ENCODE peak calls at places on chromosomes 11 and 22, in four cellular contexts. Q is upper lobe of left lung, Y is kidney, U is IMR-90. S is an unnamed sample.

GRCh38 chr11:83044958-83045712 is 26.6 kb downstream of the RAB30 start:
- DNase-seq in Q (no peak), Y (no peak), U (peak; percentile 92), S (no peak)

GRCh38 chr22:48751539-48752437 is 1075.9 kb downstream of the BRD1 start:
- DNase-seq in Q (peak; percentile 58), Y (no peak), U (no peak), S (no peak)

GRCh38 chr11:45722144-45722543 is 56.7 kb upstream of the CHST1 start:
- DNase-seq in Q (no peak), Y (no peak), U (no peak), S (no peak)

GRCh38 chr22:19875061-19875530 is 20.4 kb upstream of the GNB1L start:
- DNase-seq in Q (peak; percentile 73), Y (peak; percentile 56), U (no peak), S (peak; percentile 23)

GRCh38 chr22:38601221-38601764 is 31.3 kb upstream of the DMC1 start:
- DNase-seq in Q (no peak), Y (no peak), U (no peak), S (no peak)

GRCh38 chr11:64716471-64717267 is 6.3 kb downstream of the NRXN2 start:
- DNase-seq in Q (no peak), Y (no peak), U (no peak), S (peak; percentile 73)

GRCh38 chr11:29159552-29160465 is 857.0 kb downstream of the KCNA4 start:
- DNase-seq in Q (no peak), Y (no peak), U (peak; percentile 90), S (peak; percentile 53)

GRCh38 chr11:69274531-69275016 is 19.4 kb upstream of the MYEOV start:
- DNase-seq in Q (peak; percentile 87), Y (peak; percentile 94), U (no peak), S (no peak)

GRCh38 chr11:94150704-94151103 is 22.1 kb downstream of the PANX1 start:
- DNase-seq in Q (no peak), Y (no peak), U (no peak), S (no peak)

GRCh38 chr22:22882033-22882717 is 5.4 kb upstream of the IGLL5 start:
- DNase-seq in Q (no peak), Y (peak; percentile 34), U (no peak), S (no peak)

GRCh38 chr22:19238900-19239299 is 52.6 kb downstream of the CLTCL1 start:
- DNase-seq in Q (no peak), Y (no peak), U (no peak), S (no peak)

DNA sequence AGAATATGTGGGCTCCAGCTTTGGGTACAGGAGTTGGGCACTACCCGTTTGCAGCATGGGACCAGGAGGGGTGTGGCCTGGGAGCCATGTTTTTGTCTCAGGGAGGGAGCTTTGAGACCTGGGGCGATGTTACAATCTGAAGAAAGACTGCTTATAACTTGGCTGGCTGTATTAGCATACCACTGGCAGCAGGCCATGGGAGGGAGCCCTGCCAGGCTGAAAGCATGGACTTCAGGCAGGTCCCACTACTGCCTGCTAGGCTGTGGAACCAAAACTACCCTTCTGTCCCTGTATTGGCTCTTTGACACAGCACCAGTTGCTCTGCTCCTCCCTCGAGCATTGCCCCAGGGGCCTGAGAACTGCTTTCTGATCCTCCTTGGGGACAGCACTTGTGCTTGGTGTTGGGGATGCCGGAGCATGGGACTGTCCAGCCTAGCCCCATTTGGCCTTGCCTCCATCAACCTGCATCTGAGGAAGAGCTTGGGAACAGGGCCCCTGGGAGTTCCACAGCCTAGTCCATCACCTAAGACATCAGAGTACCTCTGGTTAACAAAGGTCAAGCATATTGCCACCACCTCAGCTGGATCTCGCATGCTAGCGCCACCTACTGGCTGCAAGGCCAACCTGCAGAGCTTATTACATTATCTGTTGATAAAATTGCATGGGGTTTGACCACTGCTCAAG is 217.4 kb downstream of the SBF2 start:
- DNase-seq in Q (no peak), Y (no peak), U (peak; percentile 63), S (peak; percentile 67)
- TF ChIP-seq CTCF in Q (peak; percentile 48), Y (peak; percentile 33), U (peak; percentile 44), S (peak; percentile 81)

DNA sequence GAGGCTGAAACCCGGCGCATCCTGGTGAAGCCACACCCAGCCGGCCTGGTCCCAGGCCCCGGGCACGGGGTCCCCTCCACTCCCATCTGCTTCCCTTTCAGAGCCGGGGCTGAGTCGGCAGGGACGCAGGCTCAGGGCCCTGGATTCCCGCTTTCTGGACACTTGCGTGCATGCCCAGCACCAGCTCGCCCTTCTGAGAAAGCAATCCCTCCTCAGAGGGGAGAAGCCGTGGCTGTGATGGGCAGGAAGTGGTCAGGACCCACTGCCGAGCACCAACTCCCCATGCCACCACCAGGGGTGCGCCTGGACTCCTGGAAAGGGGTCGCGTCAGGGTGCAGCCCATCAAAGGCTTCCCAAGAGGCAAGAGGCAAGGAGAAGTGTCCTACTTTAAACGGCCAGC is 15.1 kb downstream of the CDKN1C start:
- DNase-seq in Q (peak; percentile 75), Y (no peak), U (no peak), S (peak; percentile 33)
- TF ChIP-seq CTCF in Q (no peak), Y (no peak), U (no peak), S (peak; percentile 34)

GRCh38 chr11:134480129-134480652 is 68.1 kb upstream of the B3GAT1 start:
- DNase-seq in Q (no peak), Y (no peak), U (no peak), S (peak; percentile 83)
- TF ChIP-seq CTCF in Q (no peak), Y (no peak), U (no peak), S (no peak)

GRCh38 chr11:129695543-129696308 is 119.9 kb upstream of the TMEM45B start:
- DNase-seq in Q (peak; percentile 84), Y (peak; percentile 88), U (peak; percentile 13), S (peak; percentile 89)
- TF ChIP-seq CTCF in Q (peak; percentile 72), Y (peak; percentile 63), U (peak; percentile 61), S (peak; percentile 83)

DNA sequence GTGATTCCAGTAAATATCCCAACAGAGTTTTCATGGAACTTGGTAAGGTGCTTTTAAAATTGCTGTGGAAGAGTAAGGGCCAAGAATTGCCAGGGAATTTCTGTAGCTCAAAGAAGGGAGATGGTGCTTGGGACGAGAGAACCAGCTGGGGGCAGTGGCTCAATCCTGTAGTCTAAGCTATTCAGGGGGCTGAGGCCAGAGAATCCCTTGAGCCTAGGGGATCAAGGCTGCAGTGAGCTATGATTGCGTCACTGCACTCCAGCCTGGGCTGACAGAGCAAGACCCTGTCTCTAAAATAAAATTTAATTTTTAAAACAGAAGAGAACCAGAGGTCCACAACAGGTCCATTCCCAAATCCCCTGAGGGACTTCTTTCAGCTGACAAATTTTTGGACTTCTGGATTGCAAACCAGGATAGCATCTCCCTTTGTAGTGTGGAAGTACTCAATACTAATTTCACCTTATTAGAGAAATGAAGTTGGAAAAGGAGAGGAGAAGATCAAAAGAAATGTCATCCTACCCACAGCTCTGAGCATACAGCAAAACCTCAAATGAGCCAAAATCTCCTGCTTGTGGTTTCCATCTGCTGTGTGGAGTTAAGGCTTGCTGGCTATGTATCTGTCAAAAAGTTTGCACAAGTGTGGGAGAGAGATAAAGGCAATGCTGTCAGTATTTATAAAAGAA is 59.2 kb upstream of the CLPB start:
- DNase-seq in Q (no peak), Y (no peak), U (no peak), S (no peak)
- TF ChIP-seq CTCF in Q (no peak), Y (no peak), U (no peak), S (no peak)

GRCh38 chr11:115869780-115870431 is 365.7 kb upstream of the CADM1 start:
- DNase-seq in Q (no peak), Y (no peak), U (peak; percentile 51), S (peak; percentile 74)
- TF ChIP-seq CTCF in Q (peak; percentile 36), Y (peak; percentile 34), U (peak; percentile 61), S (peak; percentile 79)

GRCh38 chr11:10514210-10514609 is 26.8 kb downstream of the RNF141 start:
- DNase-seq in Q (no peak), Y (no peak), U (peak; percentile 49), S (no peak)
- TF ChIP-seq CTCF in Q (peak; percentile 22), Y (no peak), U (peak; percentile 46), S (peak; percentile 43)

GRCh38 chr22:50315289-50316113 is 8.1 kb upstream of the PLXNB2 start:
- DNase-seq in Q (peak; percentile 46), Y (peak; percentile 59), U (no peak), S (peak; percentile 16)

GRCh38 chr22:50314081-50314454 is 6.6 kb upstream of the PLXNB2 start:
- DNase-seq in Q (no peak), Y (peak; percentile 64), U (no peak), S (no peak)

GRCh38 chr22:50313021-50313420 is 5.6 kb upstream of the PLXNB2 start:
- DNase-seq in Q (peak; percentile 50), Y (peak; percentile 72), U (no peak), S (peak; percentile 18)

GRCh38 chr22:50313600-50313999 is 6.2 kb upstream of the PLXNB2 start:
- DNase-seq in Q (peak; percentile 73), Y (peak; percentile 60), U (no peak), S (peak; percentile 19)

GRCh38 chr22:50314455-50315288 is 7.2 kb upstream of the PLXNB2 start:
- DNase-seq in Q (peak; percentile 91), Y (peak; percentile 80), U (no peak), S (peak; percentile 21)
- TF ChIP-seq CTCF in Q (no peak), Y (no peak), U (no peak), S (no peak)

DNA sequence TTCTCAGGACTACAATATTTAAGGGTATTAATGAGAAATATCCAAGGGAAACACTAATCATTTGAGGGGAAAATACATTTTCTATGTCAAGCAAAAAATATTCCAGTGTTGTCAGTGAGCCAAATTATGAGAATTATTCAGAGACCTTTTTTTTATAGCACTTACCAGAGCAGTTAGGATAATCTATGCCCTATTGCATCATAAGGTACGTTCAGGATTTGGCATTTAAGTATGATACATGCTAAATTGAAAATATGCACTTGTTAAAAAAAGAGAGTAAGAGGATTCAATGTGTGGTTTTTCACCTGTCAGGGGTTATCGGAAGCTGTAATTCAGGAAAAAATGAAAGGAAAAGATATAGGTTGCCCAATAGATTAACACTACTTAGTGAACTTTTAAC is 17.2 kb upstream of the MPPED2 start:
- DNase-seq in Q (no peak), Y (no peak), U (no peak), S (no peak)
- TF ChIP-seq CTCF in Q (no peak), Y (no peak), U (no peak), S (no peak)

GRCh38 chr22:47125603-47126002 is 363.2 kb downstream of the TBC1D22A start:
- DNase-seq in Q (no peak), Y (no peak), U (no peak), S (peak; percentile 13)
- TF ChIP-seq CTCF in Q (no peak), Y (no peak), U (peak; percentile 22), S (no peak)